ENCODE peak calls at places on chromosome 9, in nine cellular contexts. P is T1000; F is NCI-H2081; E is progenitor cell of endocrine pancreas; L is NCI-H460; N is nephron progenitor cell; A is neural crest cell; Z is GM13977; D is stimulated activated CD8-positive, alpha-beta memory T cell treated with anti-CD3 and anti-CD28 coated beads, Interleukin-15, amount 100 ng/mL, for 1 hour. K is an unnamed sample.

GRCh38 chr9:95105519-95106287 is 211.8 kb downstream of the FANCC start:
- DNase-seq in P (no peak), Z (no peak), F (no peak), E (no peak), A (no peak), D (no peak), N (no peak), L (no peak), K (no peak)

GRCh38 chr9:100064872-100065581 is 33.8 kb downstream of the ERP44 start:
- DNase-seq in E (no peak), P (no peak), A (no peak), N (no peak), F (no peak), Z (no peak), L (peak), D (no peak), K (no peak)

GRCh38 chr9:106675780-106676179 is 187.2 kb upstream of the ZNF462 start:
- DNase-seq in N (no peak), Z (no peak), F (no peak), E (no peak), P (no peak), A (no peak), D (no peak), L (no peak), K (no peak)

GRCh38 chr9:120532475-120532874 is 47.5 kb downstream of the CDK5RAP2 start:
- DNase-seq in Z (no peak), N (no peak), L (peak), P (no peak), A (no peak), E (no peak), D (no peak), F (no peak), K (peak)

GRCh38 chr9:32939576-32939975 is 61.9 kb downstream of the APTX start:
- DNase-seq in A (no peak), P (no peak), E (no peak), F (no peak), N (no peak), D (no peak), L (no peak), Z (no peak), K (no peak)

GRCh38 chr9:87119328-87119881 is 172.1 kb upstream of the GAS1 start:
- DNase-seq in N (no peak), E (no peak), D (no peak), P (peak), F (no peak), A (no peak), Z (no peak), L (no peak), K (no peak)

GRCh38 chr9:12838546-12838945 is 63.7 kb downstream of the LURAP1L start:
- DNase-seq in L (no peak), A (no peak), E (no peak), F (no peak), P (no peak), N (no peak), D (no peak), Z (no peak), K (no peak)

GRCh38 chr9:37035472-37036236 is 1.6 kb upstream of the PAX5 start:
- DNase-seq in P (no peak), D (no peak), A (peak), N (peak), L (no peak), E (no peak), Z (no peak), F (peak), K (no peak)

GRCh38 chr9:121562261-121562780 is 62.7 kb upstream of the GGTA1 start:
- DNase-seq in N (no peak), P (no peak), D (no peak), A (no peak), L (no peak), E (no peak), Z (no peak), F (no peak), K (no peak)

GRCh38 chr9:110224583-110224982 is 16.6 kb upstream of the C9orf152 start:
- DNase-seq in F (no peak), Z (no peak), D (no peak), N (no peak), A (no peak), P (no peak), E (no peak), L (no peak), K (no peak)

GRCh38 chr9:94929373-94929764 is 202.9 kb downstream of the AOPEP start:
- DNase-seq in L (no peak), E (no peak), Z (no peak), F (no peak), N (no peak), A (no peak), D (no peak), P (no peak), K (no peak)

GRCh38 chr9:85041737-85042136 is 372.2 kb downstream of the NTRK2 start:
- DNase-seq in Z (no peak), D (no peak), A (no peak), F (no peak), P (no peak), N (no peak), L (no peak), E (no peak), K (no peak)

GRCh38 chr9:34574632-34575031 is 14.9 kb downstream of the CNTFR start:
- DNase-seq in A (no peak), D (no peak), N (no peak), E (no peak), P (no peak), L (no peak), F (no peak), Z (no peak), K (no peak)

GRCh38 chr9:92206490-92206889 is 87.0 kb downstream of the IARS1 start:
- DNase-seq in E (no peak), Z (no peak), L (peak), A (no peak), P (no peak), F (no peak), N (no peak), D (no peak), K (no peak)

GRCh38 chr9:37531699-37532098 is 44.5 kb downstream of the FBXO10 start:
- DNase-seq in N (no peak), F (no peak), Z (peak), A (no peak), L (no peak), P (no peak), D (no peak), E (no peak), K (no peak)

GRCh38 chr9:13568446-13568845 is 289.0 kb upstream of the MPDZ start:
- DNase-seq in Z (no peak), P (no peak), L (no peak), F (peak), A (peak), E (no peak), N (no peak), D (no peak), K (no peak)

GRCh38 chr9:133994359-133995011 is 2.4 kb upstream of the VAV2 start:
- DNase-seq in D (peak), A (peak), P (peak), L (peak), N (peak), Z (peak), E (peak), F (peak), K (peak)

GRCh38 chr9:90141723-90142122 is 500.9 kb downstream of the DIRAS2 start:
- DNase-seq in F (peak), D (no peak), L (peak), A (no peak), E (no peak), N (no peak), P (no peak), Z (peak), K (peak)

GRCh38 chr9:83258521-83258920 is 195.6 kb upstream of the RASEF start:
- DNase-seq in E (no peak), A (no peak), N (no peak), D (no peak), L (no peak), Z (no peak), F (no peak), P (no peak), K (no peak)

GRCh38 chr9:16175461-16175860 is 622.6 kb downstream of the CCDC171 start:
- DNase-seq in Z (no peak), D (no peak), E (no peak), A (no peak), F (no peak), L (no peak), N (no peak), P (no peak), K (no peak)